ENCODE peak calls at places on chromosomes 12 and 14, in six cellular contexts. R is HepG2, Q is suprapubic skin, X is uterus, Z is IMR-90, M is stomach. V is an unnamed sample.

GRCh38 chr14:59176764-59177163 is 11.7 kb upstream of the DAAM1 start:
- DNase-seq in Q (no peak), X (no peak), Z (no peak), R (no peak), M (no peak), V (no peak)

GRCh38 chr14:101497910-101498860 is 63.1 kb upstream of the DIO3 start:
- DNase-seq in Q (peak), R (no peak), X (peak), Z (no peak), M (peak), V (no peak)

GRCh38 chr12:2460051-2460450 is 334.7 kb upstream of the FKBP4 start:
- DNase-seq in Z (no peak), X (no peak), Q (no peak), R (no peak), M (no peak), V (no peak)

GRCh38 chr12:71576546-71576945 is 87.1 kb downstream of the ZFC3H1 start:
- DNase-seq in Z (no peak), R (no peak), Q (no peak), X (no peak), M (no peak), V (no peak)

GRCh38 chr12:110874781-110875180 is 28.0 kb downstream of the CCDC63 start:
- DNase-seq in Z (no peak), R (no peak), Q (no peak), X (no peak), M (no peak), V (no peak)

GRCh38 chr14:55103005-55103640 is 25.9 kb upstream of the LGALS3 start:
- DNase-seq in R (peak), X (peak), Z (peak), M (peak), Q (peak), V (peak)

GRCh38 chr12:56884421-56884820 is 49.8 kb downstream of the SDR9C7 start:
- DNase-seq in X (no peak), Z (no peak), M (no peak), Q (no peak), R (no peak), V (no peak)

GRCh38 chr12:5377997-5378596 is 53.8 kb upstream of the NTF3 start:
- DNase-seq in R (no peak), Z (no peak), Q (no peak), X (peak), M (no peak), V (no peak)

GRCh38 chr12:52310622-52311281 is 10.4 kb downstream of the KRT83 start:
- DNase-seq in X (no peak), Z (peak), Q (no peak), M (no peak), R (no peak), V (no peak)

GRCh38 chr12:24012528-24012927 is 63.1 kb upstream of the SOX5 start:
- DNase-seq in X (no peak), R (peak), Z (peak), M (no peak), Q (no peak), V (no peak)

GRCh38 chr14:103543140-103543539 is 14.1 kb downstream of the TRMT61A start:
- DNase-seq in R (no peak), Q (no peak), Z (no peak), X (no peak), M (no peak), V (no peak)

DNA sequence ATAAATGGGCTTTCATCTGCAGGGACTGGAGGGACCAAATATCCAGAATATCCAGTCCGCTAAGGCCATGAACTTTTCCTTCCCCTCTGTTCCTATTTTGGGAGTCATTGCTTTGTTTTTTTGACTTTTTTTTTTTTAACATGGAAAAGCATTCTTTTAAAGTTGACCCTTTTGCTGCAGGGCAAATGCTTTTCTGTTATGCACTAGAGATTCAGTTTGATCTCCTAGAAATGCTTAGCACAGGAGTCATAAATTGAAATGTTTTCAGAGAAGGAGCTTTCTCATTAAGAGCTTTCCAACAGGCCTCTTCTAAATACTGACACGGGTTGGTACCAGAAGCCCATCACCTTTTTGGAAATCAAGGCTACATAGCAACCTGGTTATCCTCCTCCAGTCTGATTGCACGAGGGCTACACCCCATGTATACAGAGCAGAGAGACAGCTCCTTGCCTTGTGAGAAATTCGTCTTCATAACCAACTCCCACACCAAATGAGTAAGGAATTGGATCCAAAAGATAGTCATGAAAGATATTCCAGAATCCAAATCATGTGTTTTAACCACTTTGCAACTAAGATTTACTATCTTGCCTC is 389.6 kb downstream of the ZFP36L1 start:
- DNase-seq in R (no peak), X (no peak), Q (no peak), Z (no peak), M (no peak), V (no peak)
- TF ChIP-seq POLR2A in R (no peak), X (no peak), Q (no peak), Z (no peak), M (no peak), V (no peak)

GRCh38 chr12:90010089-90010488 is 301.5 kb upstream of the ATP2B1 start:
- DNase-seq in X (no peak), M (no peak), Q (no peak), Z (peak), R (no peak), V (no peak)
- TF ChIP-seq CTCF in X (no peak), M (no peak), Q (no peak), Z (peak), R (no peak), V (no peak)

GRCh38 chr14:71321556-71322315 is 414.5 kb downstream of the PCNX1 start:
- DNase-seq in R (peak), Q (no peak), X (no peak), Z (peak), M (no peak), V (peak)
- TF ChIP-seq POLR2A in R (peak), Q (no peak), X (no peak), Z (no peak), M (no peak), V (no peak)

GRCh38 chr12:6644903-6645302 is 2.3 kb downstream of the ACRBP start:
- DNase-seq in Z (no peak), M (no peak), R (no peak), X (peak), Q (no peak), V (no peak)
- TF ChIP-seq CTCF in Z (peak), M (no peak), R (peak), X (peak), Q (no peak), V (no peak)